ENCODE peak calls at places on chromosomes 12 and 14, in six cellular contexts. One of them, this sample, is unnamed.
A peak's percentile ranks its signal among the peaks of the same experiment; 100 is the strongest.

GRCh38 chr14:77319416-77319815 is 1.3 kb downstream of the POMT2 start:
- DNase-seq in testis: no peak
- DNase-seq in HCT116: no peak
- DNase-seq in endothelial cell of umbilical vein: no peak
- DNase-seq in heart right ventricle: no peak
- DNase-seq in psoas muscle: no peak
- DNase-seq in this sample: no peak

GRCh38 chr14:22479781-22480464 is 109.1 kb downstream of the DAD1 start:
- DNase-seq in heart right ventricle: no peak
- DNase-seq in psoas muscle: no peak
- DNase-seq in HCT116: no peak
- DNase-seq in testis: no peak
- DNase-seq in endothelial cell of umbilical vein: no peak
- DNase-seq in this sample: no peak

GRCh38 chr12:38961683-38962082 is 56.3 kb upstream of the CPNE8 start:
- DNase-seq in HCT116: no peak
- DNase-seq in testis: no peak
- DNase-seq in psoas muscle: no peak
- DNase-seq in heart right ventricle: no peak
- DNase-seq in endothelial cell of umbilical vein: no peak
- DNase-seq in this sample: no peak

GRCh38 chr12:47709277-47710048 is 3.6 kb upstream of the RPAP3 start:
- DNase-seq in heart right ventricle: no peak
- DNase-seq in endothelial cell of umbilical vein: no peak
- DNase-seq in testis: no peak
- DNase-seq in psoas muscle: no peak
- DNase-seq in HCT116: no peak
- DNase-seq in this sample: no peak

GRCh38 chr12:55619352-55620138 is 17.1 kb upstream of the OR10P1 start:
- DNase-seq in endothelial cell of umbilical vein: peak; percentile 95
- DNase-seq in heart right ventricle: peak; percentile 80
- DNase-seq in HCT116: peak; percentile 91
- DNase-seq in psoas muscle: no peak
- DNase-seq in testis: peak; percentile 63
- DNase-seq in this sample: no peak

GRCh38 chr12:132279184-132279889 is 50.1 kb downstream of the GALNT9 start:
- DNase-seq in psoas muscle: peak; percentile 11
- DNase-seq in heart right ventricle: peak; percentile 54
- DNase-seq in HCT116: no peak
- DNase-seq in testis: peak; percentile 93
- DNase-seq in endothelial cell of umbilical vein: no peak
- DNase-seq in this sample: no peak

GRCh38 chr12:8948711-8949524 is 527 bp downstream of the M6PR start:
- DNase-seq in HCT116: no peak
- DNase-seq in psoas muscle: no peak
- DNase-seq in testis: peak; percentile 40
- DNase-seq in heart right ventricle: peak; percentile 16
- DNase-seq in endothelial cell of umbilical vein: peak; percentile 50
- DNase-seq in this sample: no peak

GRCh38 chr12:93943766-93944165 is 204.6 kb upstream of the PLXNC1 start:
- DNase-seq in endothelial cell of umbilical vein: no peak
- DNase-seq in testis: no peak
- DNase-seq in heart right ventricle: no peak
- DNase-seq in psoas muscle: peak; percentile 55
- DNase-seq in HCT116: peak; percentile 3
- DNase-seq in this sample: no peak

GRCh38 chr14:105927094-105927475 is 400.7 kb downstream of the TMEM121 start:
- DNase-seq in heart right ventricle: no peak
- DNase-seq in endothelial cell of umbilical vein: no peak
- DNase-seq in HCT116: no peak
- DNase-seq in psoas muscle: no peak
- DNase-seq in testis: no peak
- DNase-seq in this sample: no peak

GRCh38 chr14:24984846-24985589 is 64.9 kb downstream of the STXBP6 start:
- DNase-seq in testis: no peak
- DNase-seq in endothelial cell of umbilical vein: peak; percentile 70
- DNase-seq in heart right ventricle: peak; percentile 52
- DNase-seq in psoas muscle: no peak
- DNase-seq in HCT116: no peak
- DNase-seq in this sample: no peak

GRCh38 chr12:109130755-109131521 is 14.6 kb downstream of the ACACB start:
- DNase-seq in HCT116: peak; percentile 10
- DNase-seq in testis: no peak
- DNase-seq in psoas muscle: peak; percentile 87
- DNase-seq in heart right ventricle: peak; percentile 84
- DNase-seq in endothelial cell of umbilical vein: no peak
- DNase-seq in this sample: no peak

GRCh38 chr14:44914849-44915248 is 46.9 kb downstream of the KLHL28 start:
- DNase-seq in HCT116: no peak
- DNase-seq in heart right ventricle: peak; percentile 44
- DNase-seq in psoas muscle: no peak
- DNase-seq in testis: peak; percentile 74
- DNase-seq in endothelial cell of umbilical vein: no peak
- DNase-seq in this sample: no peak

GRCh38 chr14:63453443-63453936 is 89.7 kb downstream of the PPP2R5E start:
- DNase-seq in psoas muscle: no peak
- DNase-seq in heart right ventricle: no peak
- DNase-seq in testis: no peak
- DNase-seq in endothelial cell of umbilical vein: no peak
- DNase-seq in HCT116: no peak
- DNase-seq in this sample: no peak

GRCh38 chr14:97851438-97851995 is 1054.3 kb downstream of the VRK1 start:
- DNase-seq in HCT116: no peak
- DNase-seq in testis: no peak
- DNase-seq in psoas muscle: no peak
- DNase-seq in endothelial cell of umbilical vein: no peak
- DNase-seq in heart right ventricle: no peak
- DNase-seq in this sample: no peak

GRCh38 chr14:60648934-60649814 is at the start of gene SIX1:
- DNase-seq in heart right ventricle: peak; percentile 38
- DNase-seq in testis: peak; percentile 76
- DNase-seq in HCT116: peak; percentile 62
- DNase-seq in psoas muscle: peak; percentile 86
- DNase-seq in endothelial cell of umbilical vein: peak; percentile 83
- DNase-seq in this sample: no peak

GRCh38 chr12:64679487-64679983 is 69.2 kb downstream of the RASSF3 start:
- DNase-seq in heart right ventricle: peak; percentile 69
- DNase-seq in testis: no peak
- DNase-seq in HCT116: peak; percentile 74
- DNase-seq in psoas muscle: peak; percentile 60
- DNase-seq in endothelial cell of umbilical vein: peak; percentile 92
- DNase-seq in this sample: peak; percentile 82

GRCh38 chr14:34693228-34693939 is 21.0 kb downstream of the CFL2 start:
- DNase-seq in endothelial cell of umbilical vein: no peak
- DNase-seq in testis: peak; percentile 54
- DNase-seq in HCT116: peak; percentile 37
- DNase-seq in heart right ventricle: no peak
- DNase-seq in psoas muscle: peak; percentile 24
- DNase-seq in this sample: no peak

GRCh38 chr12:19498099-19498498 is 58.8 kb downstream of the AEBP2 start:
- DNase-seq in testis: no peak
- DNase-seq in HCT116: no peak
- DNase-seq in endothelial cell of umbilical vein: peak; percentile 17
- DNase-seq in psoas muscle: no peak
- DNase-seq in heart right ventricle: no peak
- DNase-seq in this sample: no peak

GRCh38 chr12:45381351-45381750 is 165.5 kb downstream of the ANO6 start:
- DNase-seq in testis: no peak
- DNase-seq in HCT116: no peak
- DNase-seq in psoas muscle: no peak
- DNase-seq in endothelial cell of umbilical vein: no peak
- DNase-seq in heart right ventricle: no peak
- DNase-seq in this sample: no peak

GRCh38 chr12:60803147-60803546 is 1207.3 kb downstream of the SLC16A7 start:
- DNase-seq in testis: no peak
- DNase-seq in endothelial cell of umbilical vein: no peak
- DNase-seq in HCT116: no peak
- DNase-seq in psoas muscle: no peak
- DNase-seq in heart right ventricle: no peak
- DNase-seq in this sample: no peak

GRCh38 chr14:95727084-95727700 is 13.3 kb upstream of the TCL1A start:
- DNase-seq in endothelial cell of umbilical vein: no peak
- DNase-seq in HCT116: no peak
- DNase-seq in testis: no peak
- DNase-seq in psoas muscle: no peak
- DNase-seq in heart right ventricle: no peak
- DNase-seq in this sample: no peak

GRCh38 chr14:68819260-68819691 is 26.4 kb upstream of the ZFP36L1 start:
- DNase-seq in psoas muscle: no peak
- DNase-seq in HCT116: peak; percentile 90
- DNase-seq in testis: no peak
- DNase-seq in endothelial cell of umbilical vein: no peak
- DNase-seq in heart right ventricle: no peak
- DNase-seq in this sample: no peak

GRCh38 chr14:29545714-29546113 is 381.9 kb downstream of the PRKD1 start:
- DNase-seq in heart right ventricle: no peak
- DNase-seq in HCT116: no peak
- DNase-seq in endothelial cell of umbilical vein: no peak
- DNase-seq in testis: no peak
- DNase-seq in psoas muscle: no peak
- DNase-seq in this sample: no peak

GRCh38 chr12:102169922-102170698 is 27.5 kb downstream of the PMCH start:
- DNase-seq in testis: peak; percentile 48
- DNase-seq in HCT116: peak; percentile 4
- DNase-seq in heart right ventricle: no peak
- DNase-seq in psoas muscle: no peak
- DNase-seq in endothelial cell of umbilical vein: peak; percentile 69
- DNase-seq in this sample: no peak

GRCh38 chr12:57130941-57131340 is 2.7 kb downstream of the LRP1 start:
- DNase-seq in testis: no peak
- DNase-seq in psoas muscle: no peak
- DNase-seq in endothelial cell of umbilical vein: no peak
- DNase-seq in heart right ventricle: no peak
- DNase-seq in HCT116: no peak
- DNase-seq in this sample: no peak

GRCh38 chr12:75738486-75738885 is 227.1 kb upstream of the KRR1 start:
- DNase-seq in heart right ventricle: no peak
- DNase-seq in HCT116: no peak
- DNase-seq in testis: no peak
- DNase-seq in endothelial cell of umbilical vein: no peak
- DNase-seq in psoas muscle: no peak
- DNase-seq in this sample: no peak

GRCh38 chr12:75739916-75740315 is 228.5 kb upstream of the KRR1 start:
- DNase-seq in HCT116: no peak
- DNase-seq in heart right ventricle: no peak
- DNase-seq in testis: no peak
- DNase-seq in psoas muscle: no peak
- DNase-seq in endothelial cell of umbilical vein: no peak
- DNase-seq in this sample: no peak

GRCh38 chr12:75735853-75736252 is 224.4 kb upstream of the KRR1 start:
- DNase-seq in testis: no peak
- DNase-seq in endothelial cell of umbilical vein: no peak
- DNase-seq in heart right ventricle: no peak
- DNase-seq in HCT116: no peak
- DNase-seq in psoas muscle: no peak
- DNase-seq in this sample: no peak
- TF ChIP-seq CTCF in testis: no peak
- TF ChIP-seq CTCF in endothelial cell of umbilical vein: no peak
- TF ChIP-seq CTCF in heart right ventricle: no peak
- TF ChIP-seq CTCF in HCT116: no peak
- TF ChIP-seq CTCF in psoas muscle: no peak
- TF ChIP-seq CTCF in this sample: no peak

GRCh38 chr12:53073881-53074280 is 5.3 kb downstream of the SPRYD3 start:
- DNase-seq in endothelial cell of umbilical vein: no peak
- DNase-seq in HCT116: no peak
- DNase-seq in testis: no peak
- DNase-seq in psoas muscle: peak; percentile 28
- DNase-seq in heart right ventricle: no peak
- DNase-seq in this sample: no peak
- H3K4me1 ChIP-seq in endothelial cell of umbilical vein: peaks cover 21% of the 10 kb centered on the region
- H3K4me1 ChIP-seq in HCT116: peaks cover 6% of the 10 kb centered on the region
- H3K4me1 ChIP-seq in testis: peaks cover 48% of the 10 kb centered on the region
- H3K4me1 ChIP-seq in psoas muscle: peaks cover 33% of the 10 kb centered on the region
- H3K4me1 ChIP-seq in heart right ventricle: peaks cover 68% of the 10 kb centered on the region
- H3K4me1 ChIP-seq in this sample: peaks cover 46% of the 10 kb centered on the region

GRCh38 chr14:85296466-85297210 is 233.3 kb upstream of the FLRT2 start:
- DNase-seq in testis: peak; percentile 16
- DNase-seq in HCT116: no peak
- DNase-seq in heart right ventricle: no peak
- DNase-seq in endothelial cell of umbilical vein: peak; percentile 67
- DNase-seq in psoas muscle: no peak
- DNase-seq in this sample: no peak
- H3K27ac ChIP-seq in testis: no peak overlapping the region
- H3K27ac ChIP-seq in HCT116: no peak overlapping the region
- H3K27ac ChIP-seq in heart right ventricle: no peak overlapping the region
- H3K27ac ChIP-seq in endothelial cell of umbilical vein: peak overlapping the region; percentile 12
- H3K27ac ChIP-seq in psoas muscle: no peak overlapping the region
- H3K27ac ChIP-seq in this sample: no peak overlapping the region

GRCh38 chr12:13209279-13210021 is 12.9 kb downstream of the EMP1 start:
- DNase-seq in testis: no peak
- DNase-seq in heart right ventricle: no peak
- DNase-seq in psoas muscle: no peak
- DNase-seq in endothelial cell of umbilical vein: no peak
- DNase-seq in HCT116: no peak
- DNase-seq in this sample: no peak

GRCh38 chr12:13206560-13206897 is 10.0 kb downstream of the EMP1 start:
- DNase-seq in heart right ventricle: no peak
- DNase-seq in testis: no peak
- DNase-seq in endothelial cell of umbilical vein: no peak
- DNase-seq in HCT116: no peak
- DNase-seq in psoas muscle: no peak
- DNase-seq in this sample: no peak

GRCh38 chr12:13210022-13210539 is 13.6 kb downstream of the EMP1 start:
- DNase-seq in endothelial cell of umbilical vein: no peak
- DNase-seq in heart right ventricle: no peak
- DNase-seq in psoas muscle: no peak
- DNase-seq in testis: no peak
- DNase-seq in HCT116: no peak
- DNase-seq in this sample: no peak

GRCh38 chr12:13210543-13211190 is 14.1 kb downstream of the EMP1 start:
- DNase-seq in heart right ventricle: no peak
- DNase-seq in psoas muscle: no peak
- DNase-seq in endothelial cell of umbilical vein: peak; percentile 46
- DNase-seq in testis: no peak
- DNase-seq in HCT116: no peak
- DNase-seq in this sample: no peak

GRCh38 chr12:13208533-13209278 is 12.2 kb downstream of the EMP1 start:
- DNase-seq in HCT116: no peak
- DNase-seq in endothelial cell of umbilical vein: no peak
- DNase-seq in testis: peak; percentile 37
- DNase-seq in heart right ventricle: no peak
- DNase-seq in psoas muscle: no peak
- DNase-seq in this sample: no peak
- TF ChIP-seq CTCF in HCT116: peak; percentile 50
- TF ChIP-seq CTCF in endothelial cell of umbilical vein: peak; percentile 50
- TF ChIP-seq CTCF in testis: peak; percentile 38
- TF ChIP-seq CTCF in heart right ventricle: no peak
- TF ChIP-seq CTCF in psoas muscle: no peak
- TF ChIP-seq CTCF in this sample: peak; percentile 11

This sample was measured in thoracic aorta.